ENCODE peak calls at places on chromosomes 6 and 20, in six cellular contexts. J is caudate nucleus, O is AG04450, S is mesendoderm, X is endothelial cell of umbilical vein, V is brain microvascular endothelial cell. G is an unnamed sample.

GRCh38 chr6:31363809-31364208 is 6.8 kb upstream of the HLA-B start:
- DNase-seq in J (no peak), O (no peak), S (no peak), X (no peak), V (no peak), G (no peak)

GRCh38 chr6:129748212-129748900 is 38.4 kb upstream of the ARHGAP18 start:
- DNase-seq in J (no peak), O (no peak), S (peak), X (peak), V (peak), G (peak)

GRCh38 chr6:119728220-119728750 is 378.7 kb upstream of the MAN1A1 start:
- DNase-seq in J (no peak), O (no peak), S (no peak), X (no peak), V (no peak), G (no peak)

GRCh38 chr6:142947702-142948480 is 2.9 kb upstream of the HIVEP2 start:
- DNase-seq in J (no peak), O (no peak), S (no peak), X (no peak), V (no peak), G (no peak)

GRCh38 chr6:130037207-130037811 is 18.9 kb downstream of the L3MBTL3 start:
- DNase-seq in J (no peak), O (no peak), S (no peak), X (peak), V (no peak), G (no peak)

GRCh38 chr6:13383280-13384163 is 55.2 kb upstream of the TBC1D7 start:
- DNase-seq in J (no peak), O (no peak), S (no peak), X (no peak), V (no peak), G (peak)

GRCh38 chr20:57851025-57851682 is 141.3 kb upstream of the PMEPA1 start:
- DNase-seq in J (no peak), O (no peak), S (no peak), X (no peak), V (no peak), G (no peak)

GRCh38 chr6:3789896-3790558 is 38.5 kb upstream of the PXDC1 start:
- DNase-seq in J (no peak), O (no peak), S (no peak), X (no peak), V (no peak), G (no peak)

GRCh38 chr6:157953580-157954091 is 28.0 kb upstream of the SYNJ2 start:
- DNase-seq in J (no peak), O (no peak), S (no peak), X (peak), V (no peak), G (no peak)

GRCh38 chr6:77822265-77822664 is 169.4 kb downstream of the MEI4 start:
- DNase-seq in J (no peak), O (no peak), S (no peak), X (no peak), V (no peak), G (no peak)
- H3K27ac ChIP-seq in J (no peak), O (no peak), S (no peak), X (no peak), V (no peak), G (no peak)

GRCh38 chr20:36086767-36087166 is 67.8 kb upstream of the EPB41L1 start:
- DNase-seq in J (no peak), O (no peak), S (peak), X (no peak), V (no peak), G (no peak)
- H3K27ac ChIP-seq in J (no peak), O (no peak), S (no peak), X (no peak), V (no peak), G (peak)

GRCh38 chr6:32954212-32954745 is 1.4 kb upstream of the HLA-DMA start:
- DNase-seq in J (no peak), O (no peak), S (no peak), X (no peak), V (no peak), G (no peak)

GRCh38 chr6:32954983-32955802 is 2.3 kb upstream of the HLA-DMA start:
- DNase-seq in J (no peak), O (no peak), S (peak), X (no peak), V (no peak), G (no peak)

GRCh38 chr6:32956176-32956575 is 3.3 kb upstream of the HLA-DMA start:
- DNase-seq in J (no peak), O (no peak), S (no peak), X (no peak), V (no peak), G (no peak)

GRCh38 chr6:32952817-32953739 is at the start of gene HLA-DMA:
- DNase-seq in J (peak), O (peak), S (peak), X (peak), V (peak), G (peak)

DNA sequence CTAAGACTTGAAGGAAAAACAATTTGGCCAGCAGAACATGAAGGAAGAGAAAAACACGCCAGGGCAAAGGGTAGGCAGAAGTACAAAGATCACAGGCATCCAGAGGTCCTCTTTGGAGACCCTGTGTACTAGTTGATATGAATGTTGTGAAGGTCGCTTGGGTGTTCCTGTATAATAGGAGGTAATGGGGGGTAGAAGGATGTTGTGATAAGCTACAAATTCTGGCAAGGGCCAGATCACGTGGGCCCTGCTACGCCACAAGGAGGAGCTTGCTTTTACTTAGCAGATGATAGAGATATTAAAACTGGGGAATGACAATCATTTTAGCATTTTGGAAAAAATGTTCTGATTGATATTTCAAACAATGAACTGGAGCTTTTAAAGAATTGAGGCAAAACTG is 878 bp upstream of the HLA-DMA start:
- DNase-seq in J (no peak), O (no peak), S (no peak), X (no peak), V (no peak), G (no peak)
- H3K27ac ChIP-seq in J (no peak), O (no peak), S (no peak), X (no peak), V (no peak), G (no peak)

GRCh38 chr20:62132421-62132820 is 10.1 kb downstream of the LSM14B start:
- DNase-seq in J (no peak), O (no peak), S (no peak), X (no peak), V (no peak), G (no peak)

GRCh38 chr20:62133864-62134263 is 9.3 kb downstream of the PSMA7 start:
- DNase-seq in J (no peak), O (no peak), S (peak), X (no peak), V (no peak), G (no peak)

GRCh38 chr20:62129731-62130531 is 7.7 kb downstream of the LSM14B start:
- DNase-seq in J (no peak), O (no peak), S (no peak), X (no peak), V (no peak), G (no peak)

GRCh38 chr20:62133051-62133845 is 9.9 kb downstream of the PSMA7 start:
- DNase-seq in J (no peak), O (no peak), S (no peak), X (no peak), V (no peak), G (no peak)

DNA sequence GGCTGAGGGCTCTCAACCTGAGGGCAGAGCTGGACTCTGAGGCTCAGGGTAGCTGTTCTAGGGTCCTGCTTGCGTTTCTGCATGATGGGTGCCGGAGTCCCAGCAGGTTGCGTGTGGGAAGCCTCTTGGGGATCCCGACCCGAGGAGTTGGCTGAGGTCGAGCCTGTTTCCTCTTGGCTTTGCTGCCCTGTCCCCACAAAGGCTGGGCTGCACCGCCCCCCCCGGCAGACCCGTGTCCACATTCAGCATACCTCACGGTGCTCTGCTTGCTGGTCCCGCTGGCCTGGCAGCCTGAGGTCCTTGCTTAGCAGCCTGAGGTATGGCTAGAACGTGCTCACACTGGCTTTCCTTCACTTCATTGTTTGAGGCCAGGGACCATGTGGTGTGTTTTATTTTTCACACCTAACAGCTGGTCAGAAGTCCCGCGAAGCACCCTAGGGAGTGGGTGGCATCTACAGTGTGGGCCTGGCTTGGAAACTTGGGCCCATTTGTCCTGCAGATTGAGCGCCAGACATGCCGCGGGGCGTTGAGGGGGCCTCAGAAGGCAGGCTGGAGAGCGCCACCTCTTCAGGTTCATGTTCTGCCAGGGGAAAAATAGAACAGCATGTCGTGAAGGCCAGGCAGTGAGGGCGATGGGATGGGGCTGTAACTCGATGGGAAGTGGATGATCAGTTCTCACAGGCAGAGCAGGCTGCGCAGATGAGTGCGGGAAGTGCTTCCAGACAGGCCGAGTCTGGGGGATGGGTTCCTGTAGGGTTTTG is 9.5 kb downstream of the LSM14B start:
- DNase-seq in J (no peak), O (no peak), S (no peak), X (no peak), V (no peak), G (no peak)
- H3K27ac ChIP-seq in J (no peak), O (no peak), S (no peak), X (no peak), V (no peak), G (no peak)

G was measured in epithelial cell of prostate.